ENCODE peak calls at places on chromosomes 3 and 15, in nine cellular contexts. C is colonic mucosa; P is activated T-helper 1 cell treated with anti-CD3 and anti-CD28 coated beads, Interleukin-2, amount 50 U/mL, for 16 hours; H is NCI-H2107; T is body of pancreas; X is fibroblast of lung; R is breast epithelium; Q is activated CD4-positive, alpha-beta T cell treated with anti-CD3 and anti-CD28 coated beads, Interleukin-2, amount 10 ng/mL, durations not matched to agents 7 days and 5 days; N is lower lobe of right lung. B is an unnamed sample.

GRCh38 chr15:48530528-48530927 is 115.0 kb downstream of the FBN1 start:
- DNase-seq in C (no peak), P (no peak), H (no peak), T (no peak), X (no peak), R (no peak), Q (no peak), N (no peak), B (no peak)

GRCh38 chr3:156217674-156218352 is 97.4 kb downstream of the KCNAB1 start:
- DNase-seq in C (no peak), P (no peak), H (no peak), T (no peak), X (no peak), R (no peak), Q (no peak), N (no peak), B (no peak)

GRCh38 chr3:25725810-25726209 is 57.4 kb downstream of the NGLY1 start:
- DNase-seq in C (no peak), P (no peak), H (no peak), T (no peak), X (no peak), R (no peak), Q (no peak), N (no peak), B (no peak)

GRCh38 chr3:152350139-152350538 is 81.4 kb downstream of the MBNL1 start:
- DNase-seq in C (no peak), P (no peak), H (no peak), T (no peak), X (no peak), R (no peak), Q (no peak), N (no peak), B (no peak)

GRCh38 chr15:64634576-64635485 is 140.6 kb downstream of the RBPMS2 start:
- DNase-seq in C (no peak), P (no peak), H (no peak), T (no peak), X (no peak), R (no peak), Q (peak; percentile 50), N (no peak), B (no peak)

GRCh38 chr3:54223063-54223462 is 100.7 kb downstream of the CACNA2D3 start:
- DNase-seq in C (no peak), P (no peak), H (no peak), T (no peak), X (no peak), R (no peak), Q (no peak), N (no peak), B (no peak)

GRCh38 chr3:15159501-15160136 is 46.4 kb upstream of the CAPN7 start:
- DNase-seq in C (no peak), P (no peak), H (no peak), T (no peak), X (no peak), R (no peak), Q (no peak), N (no peak), B (peak; percentile 3)

GRCh38 chr15:99076109-99076508 is 28.8 kb upstream of the SYNM start:
- DNase-seq in C (no peak), P (no peak), H (no peak), T (no peak), X (no peak), R (no peak), Q (no peak), N (no peak), B (no peak)

GRCh38 chr3:133058831-133059230 is 20.6 kb downstream of the TMEM108 start:
- DNase-seq in C (no peak), P (no peak), H (no peak), T (no peak), X (no peak), R (no peak), Q (no peak), N (no peak), B (no peak)

GRCh38 chr3:156109989-156110388 is 10.4 kb upstream of the KCNAB1 start:
- DNase-seq in C (no peak), P (no peak), H (no peak), T (no peak), X (no peak), R (no peak), Q (no peak), N (no peak), B (no peak)

GRCh38 chr15:81914734-81915234 is 131.0 kb downstream of the MEX3B start:
- DNase-seq in C (no peak), P (no peak), H (peak; percentile 39), T (peak; percentile 13), X (peak; percentile 46), R (no peak), Q (no peak), N (no peak), B (no peak)

GRCh38 chr3:177410734-177411133 is 213.5 kb upstream of the TBL1XR1 start:
- DNase-seq in C (peak; percentile 71), P (no peak), H (peak; percentile 74), T (peak; percentile 48), X (no peak), R (no peak), Q (peak; percentile 21), N (no peak), B (peak; percentile 26)

GRCh38 chr3:171733561-171733960 is 76.7 kb downstream of the PLD1 start:
- DNase-seq in C (no peak), P (no peak), H (no peak), T (no peak), X (no peak), R (no peak), Q (no peak), N (no peak), B (no peak)

GRCh38 chr3:32106929-32107362 is 526 bp downstream of the GPD1L start:
- DNase-seq in C (peak; percentile 90), P (peak; percentile 7), H (no peak), T (peak; percentile 70), X (no peak), R (peak; percentile 52), Q (peak; percentile 20), N (peak; percentile 89), B (peak; percentile 91)

GRCh38 chr3:186609247-186609868 is 3.5 kb upstream of the AHSG start:
- DNase-seq in C (peak; percentile 27), P (no peak), H (no peak), T (peak; percentile 70), X (no peak), R (no peak), Q (no peak), N (no peak), B (peak; percentile 68)

GRCh38 chr3:122934251-122934650 is 93.3 kb downstream of the SEMA5B start:
- DNase-seq in C (no peak), P (no peak), H (no peak), T (no peak), X (no peak), R (no peak), Q (no peak), N (no peak), B (no peak)

GRCh38 chr3:182605882-182606611 is 187.3 kb upstream of the ATP11B start:
- DNase-seq in C (peak; percentile 36), P (no peak), H (no peak), T (no peak), X (no peak), R (no peak), Q (no peak), N (no peak), B (peak; percentile 42)

GRCh38 chr3:100902572-100902971 is 90.6 kb downstream of the ABI3BP start:
- DNase-seq in C (no peak), P (no peak), H (no peak), T (no peak), X (no peak), R (no peak), Q (no peak), N (no peak), B (no peak)

GRCh38 chr15:35427091-35427490 is 118.9 kb downstream of the DPH6 start:
- DNase-seq in C (no peak), P (no peak), H (no peak), T (no peak), X (peak; percentile 78), R (no peak), Q (no peak), N (no peak), B (no peak)

GRCh38 chr3:38337703-38338102 is 8.9 kb upstream of the XYLB start:
- DNase-seq in C (no peak), P (no peak), H (no peak), T (no peak), X (no peak), R (no peak), Q (no peak), N (no peak), B (no peak)

GRCh38 chr3:197270558-197271317 is 27.7 kb downstream of the DLG1 start:
- DNase-seq in C (no peak), P (no peak), H (no peak), T (no peak), X (no peak), R (no peak), Q (no peak), N (no peak), B (no peak)

GRCh38 chr3:128573707-128574162 is 76.9 kb downstream of the RPN1 start:
- DNase-seq in C (no peak), P (no peak), H (no peak), T (no peak), X (no peak), R (no peak), Q (no peak), N (no peak), B (no peak)

GRCh38 chr3:69121950-69122349 is 445 bp downstream of the LMOD3 start:
- DNase-seq in C (no peak), P (no peak), H (no peak), T (no peak), X (no peak), R (no peak), Q (no peak), N (no peak), B (no peak)

GRCh38 chr3:120427201-120427600 is 23.6 kb downstream of the FSTL1 start:
- DNase-seq in C (no peak), P (no peak), H (no peak), T (no peak), X (no peak), R (no peak), Q (no peak), N (no peak), B (no peak)

GRCh38 chr15:80081390-80081789 is 21.9 kb downstream of the ZFAND6 start:
- DNase-seq in C (no peak), P (no peak), H (no peak), T (no peak), X (no peak), R (no peak), Q (no peak), N (no peak), B (no peak)

GRCh38 chr3:173009410-173009809 is 131.6 kb downstream of the SPATA16 start:
- DNase-seq in C (no peak), P (no peak), H (peak; percentile 54), T (no peak), X (no peak), R (no peak), Q (no peak), N (no peak), B (no peak)

GRCh38 chr3:19467761-19468160 is 319.5 kb downstream of the KCNH8 start:
- DNase-seq in C (no peak), P (no peak), H (no peak), T (no peak), X (no peak), R (no peak), Q (no peak), N (no peak), B (no peak)

GRCh38 chr15:48002772-48003171 is 118.0 kb upstream of the SLC24A5 start:
- DNase-seq in C (no peak), P (no peak), H (no peak), T (no peak), X (no peak), R (no peak), Q (no peak), N (no peak), B (peak; percentile 24)

GRCh38 chr3:24161841-24162240 is 216.8 kb downstream of the NR1D2 start:
- DNase-seq in C (no peak), P (no peak), H (no peak), T (no peak), X (no peak), R (no peak), Q (no peak), N (no peak), B (no peak)

GRCh38 chr3:160473233-160473632 is 23.6 kb upstream of the TRIM59 start:
- DNase-seq in C (no peak), P (no peak), H (no peak), T (no peak), X (peak; percentile 55), R (no peak), Q (no peak), N (no peak), B (no peak)

GRCh38 chr3:187735837-187736236 is 9.4 kb downstream of the BCL6 start:
- DNase-seq in C (no peak), P (no peak), H (no peak), T (no peak), X (peak; percentile 18), R (no peak), Q (no peak), N (no peak), B (no peak)